ENCODE peak calls at places on chromosomes 3 and 15, in five cellular contexts. N is stomach, L is breast epithelium, F is brain microvascular endothelial cell, R is iPS DF 6.9. J is an unnamed sample.

GRCh38 chr3:80233576-80233975 is 465.8 kb upstream of the ROBO1 start:
- DNase-seq in R (no peak), N (no peak), F (no peak), L (no peak), J (no peak)

GRCh38 chr15:23687143-23687470 is at the start of gene NDN:
- DNase-seq in L (no peak), N (peak), R (no peak), F (no peak), J (no peak)

GRCh38 chr3:126135056-126135397 is 45.4 kb downstream of the ALDH1L1 start:
- DNase-seq in N (peak), R (no peak), F (no peak), L (no peak), J (no peak)

GRCh38 chr3:189981668-189982067 is 139.0 kb downstream of the P3H2 start:
- DNase-seq in N (no peak), L (no peak), F (peak), R (no peak), J (peak)

GRCh38 chr3:67647390-67647878 is 7.0 kb downstream of the SUCLG2 start:
- DNase-seq in N (peak), L (peak), R (no peak), F (peak), J (peak)

GRCh38 chr3:40780341-40780800 is 255.6 kb downstream of the ZNF621 start:
- DNase-seq in L (peak), N (peak), F (peak), R (no peak), J (no peak)

GRCh38 chr3:194304186-194304917 is 46.8 kb downstream of the CPN2 start:
- DNase-seq in F (no peak), R (no peak), N (no peak), L (no peak), J (no peak)

GRCh38 chr15:78034495-78035191 is 42.9 kb downstream of the TBC1D2B start:
- DNase-seq in R (no peak), L (no peak), F (no peak), N (peak), J (no peak)

GRCh38 chr3:116233921-116234320 is 211.4 kb downstream of the LSAMP start:
- DNase-seq in N (no peak), L (no peak), F (no peak), R (no peak), J (no peak)

GRCh38 chr3:114900908-114901307 is 246.2 kb downstream of the ZBTB20 start:
- DNase-seq in L (no peak), F (no peak), R (no peak), N (no peak), J (no peak)

GRCh38 chr3:169687603-169688002 is 24.1 kb upstream of the MECOM start:
- DNase-seq in R (no peak), F (no peak), N (no peak), L (no peak), J (no peak)

GRCh38 chr3:18018491-18019177 is 276.2 kb upstream of the TBC1D5 start:
- DNase-seq in N (no peak), L (no peak), R (no peak), F (peak), J (no peak)

GRCh38 chr15:41936649-41937567 is 35.4 kb downstream of the EHD4 start:
- DNase-seq in L (no peak), F (peak), R (no peak), N (peak), J (no peak)

DNA sequence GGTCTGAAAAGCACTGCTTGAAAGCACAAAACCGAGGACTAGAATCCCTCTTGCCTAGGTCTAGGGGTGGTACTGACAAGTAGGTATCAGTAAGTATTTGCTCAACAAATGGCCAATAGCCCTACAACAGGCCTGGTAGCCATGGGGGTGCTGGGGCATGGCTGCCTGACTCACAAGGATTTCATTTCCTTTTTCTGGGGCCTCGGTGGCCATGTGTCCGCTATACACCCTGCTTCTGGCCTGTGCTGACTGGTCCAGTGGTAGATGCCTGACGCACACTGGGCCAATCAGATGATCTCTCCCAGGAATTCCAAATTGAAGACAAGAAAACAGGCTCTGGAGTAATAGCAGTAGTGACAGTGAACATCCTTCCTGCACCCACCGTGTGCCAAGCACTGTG is 29.4 kb downstream of the MELTF start:
- DNase-seq in L (no peak), F (no peak), R (no peak), N (no peak), J (no peak)
- H3K4me3 ChIP-seq in L (no peak), F (no peak), R (no peak), N (no peak), J (no peak)

GRCh38 chr15:99098426-99098825 is 6.5 kb upstream of the SYNM start:
- DNase-seq in L (no peak), N (no peak), R (no peak), F (no peak), J (no peak)

GRCh38 chr15:99098991-99099390 is 5.9 kb upstream of the SYNM start:
- DNase-seq in R (no peak), L (no peak), N (no peak), F (no peak), J (no peak)

GRCh38 chr15:99096173-99096893 is 8.5 kb upstream of the SYNM start:
- DNase-seq in L (no peak), R (no peak), N (no peak), F (no peak), J (no peak)

GRCh38 chr15:99096894-99097426 is 7.9 kb upstream of the SYNM start:
- DNase-seq in F (no peak), R (no peak), N (no peak), L (no peak), J (no peak)

DNA sequence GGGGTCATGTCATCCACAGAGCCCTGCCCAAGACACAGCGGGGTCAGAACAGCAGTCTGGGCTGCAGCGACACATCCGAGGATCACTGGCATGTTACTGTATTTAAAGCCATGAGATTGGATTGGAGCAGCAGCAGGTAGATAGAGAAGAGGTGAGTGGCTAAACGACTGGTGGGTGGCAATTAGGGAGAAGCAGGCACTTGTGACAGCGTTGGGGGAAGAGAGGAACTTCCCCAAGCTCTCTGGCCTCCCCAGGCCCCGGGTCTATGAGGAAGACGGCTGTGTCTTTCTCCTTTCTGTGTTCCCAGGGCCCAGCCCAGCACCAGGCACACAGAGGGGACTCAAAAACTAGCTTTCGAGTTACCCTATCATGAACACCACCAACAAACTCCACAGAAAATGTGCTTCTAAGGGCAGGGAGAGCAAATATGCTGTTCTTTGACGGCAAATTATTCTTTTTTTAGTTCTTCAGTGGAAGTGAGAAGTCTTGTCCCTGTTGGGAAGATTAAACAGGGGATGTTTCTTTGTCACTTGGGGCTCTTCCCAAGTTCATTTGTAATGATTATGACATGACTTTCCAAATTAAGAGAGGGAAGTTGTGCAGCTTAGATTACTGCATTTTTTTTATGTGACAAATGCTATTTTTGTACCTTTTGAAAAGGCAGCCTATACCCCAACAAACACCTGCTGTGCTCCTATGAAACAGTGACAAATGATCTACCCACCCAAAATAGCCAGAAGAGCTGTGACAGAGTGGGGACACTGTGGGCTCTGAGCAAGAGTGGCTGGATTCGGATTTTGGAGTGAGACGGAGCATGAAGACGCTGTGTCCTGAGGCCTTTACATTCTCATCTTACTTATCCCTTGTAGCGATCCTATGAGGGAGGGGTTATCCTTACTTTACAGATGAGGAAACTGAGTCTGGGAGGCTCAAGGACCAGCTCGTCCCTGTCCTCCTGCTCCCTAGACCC is 7.2 kb upstream of the SYNM start:
- DNase-seq in R (no peak), N (no peak), L (no peak), F (no peak), J (no peak)
- H3K4me3 ChIP-seq in R (no peak), N (no peak), L (no peak), F (no peak), J (no peak)

DNA sequence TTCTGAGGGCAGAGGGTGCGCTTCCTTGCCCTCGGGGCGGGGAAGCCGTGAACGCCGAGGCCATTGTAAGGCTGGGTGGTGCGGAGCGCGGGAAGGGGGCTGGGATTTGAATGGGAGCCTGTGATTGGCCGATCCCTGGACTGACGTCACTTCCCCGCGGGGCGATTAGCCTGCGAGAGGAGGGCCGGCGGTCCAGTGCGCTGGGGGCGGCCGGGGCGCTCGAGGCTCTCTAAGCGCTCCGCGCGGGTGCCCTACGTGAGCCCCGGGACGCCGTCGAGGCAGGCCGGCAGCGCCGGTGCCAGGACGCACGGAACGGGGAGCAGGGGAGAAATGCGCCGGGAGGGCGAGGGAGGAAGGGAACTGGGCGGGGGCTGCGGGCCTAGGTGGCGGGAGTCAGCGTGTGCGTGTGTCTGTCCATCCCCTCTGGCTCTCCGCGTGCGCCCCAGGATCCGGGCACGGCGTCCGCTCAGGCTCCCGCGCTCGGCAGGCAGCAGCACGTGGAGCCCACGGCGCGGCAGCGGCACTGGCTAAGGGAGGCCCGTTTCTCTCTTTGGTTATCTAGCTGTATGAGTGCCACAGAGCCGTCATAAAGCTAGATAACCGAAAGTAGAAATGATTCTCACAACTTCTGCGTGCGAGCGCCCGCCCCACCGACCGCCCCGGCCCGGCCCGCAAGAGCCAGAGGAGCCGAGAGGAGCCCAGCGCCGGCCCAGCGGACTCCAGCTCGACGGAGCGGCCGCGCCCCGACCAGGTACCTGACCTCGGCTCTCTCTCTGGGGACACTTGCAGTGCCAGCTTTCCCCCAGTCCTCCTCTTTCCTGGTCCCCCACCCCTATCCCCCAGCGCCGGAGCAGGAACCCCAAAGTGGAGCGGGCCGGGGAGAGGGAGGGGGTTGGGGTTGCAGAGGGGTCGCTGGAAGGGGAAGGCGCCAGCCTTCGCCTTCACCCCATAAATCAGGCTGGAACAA is 33.1 kb upstream of the POLG start:
- DNase-seq in N (no peak), F (no peak), R (no peak), L (no peak), J (no peak)
- H3K4me3 ChIP-seq in N (no peak), F (no peak), R (peak), L (peak), J (peak)

GRCh38 chr3:141413387-141414140 is 45.3 kb downstream of the ZBTB38 start:
- DNase-seq in F (no peak), R (no peak), L (no peak), N (no peak), J (no peak)
- H3K4me3 ChIP-seq in F (no peak), R (no peak), L (peak), N (no peak), J (no peak)

GRCh38 chr15:68877626-68878025 is 52.7 kb upstream of the SPESP1 start:
- DNase-seq in F (no peak), R (no peak), N (no peak), L (no peak), J (no peak)

GRCh38 chr15:68874788-68875187 is 54.1 kb upstream of the ANP32A start:
- DNase-seq in R (no peak), L (no peak), N (no peak), F (no peak), J (no peak)

GRCh38 chr15:68871507-68871906 is 50.8 kb upstream of the ANP32A start:
- DNase-seq in F (no peak), N (no peak), R (no peak), L (no peak), J (no peak)

GRCh38 chr15:68880382-68880781 is 49.9 kb upstream of the SPESP1 start:
- DNase-seq in L (no peak), N (no peak), R (no peak), F (no peak), J (no peak)

DNA sequence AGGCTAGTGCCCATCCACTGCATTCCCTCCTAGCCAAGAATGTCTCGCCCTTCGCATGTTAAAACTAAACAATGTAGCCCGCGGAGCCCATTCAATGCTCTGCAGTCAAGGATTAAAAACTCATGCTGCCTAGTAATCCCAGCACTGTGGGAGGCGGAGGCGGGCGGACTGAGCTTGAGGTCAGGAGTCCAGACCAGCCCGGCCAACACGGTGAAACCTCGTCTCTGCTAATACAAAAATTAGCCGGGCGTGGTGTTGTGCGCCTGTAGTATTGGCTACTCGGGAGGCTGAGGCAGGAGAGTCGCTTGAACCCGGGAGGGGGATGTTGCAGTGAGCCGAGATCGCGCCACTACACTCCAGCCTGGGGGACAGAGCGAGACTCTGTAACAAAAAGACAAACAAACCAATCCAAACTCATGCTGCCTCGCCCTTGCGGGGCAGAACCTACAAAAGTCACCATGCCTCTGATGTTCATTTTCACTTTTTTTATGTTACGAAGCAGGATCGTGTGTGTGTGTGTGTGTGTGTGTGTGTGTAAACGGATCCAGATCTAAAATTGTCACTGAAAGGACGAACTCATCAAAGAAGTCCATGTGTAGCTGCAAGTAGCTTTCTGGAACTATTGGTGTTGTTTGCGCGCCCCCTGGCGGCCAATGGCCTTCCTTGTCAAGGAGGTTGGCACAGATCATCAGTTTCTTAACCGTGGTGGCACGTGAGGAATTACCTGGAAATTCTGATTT is 54.8 kb upstream of the SPESP1 start:
- DNase-seq in F (peak), L (peak), R (peak), N (peak), J (peak)
- H3K4me3 ChIP-seq in F (peak), L (peak), R (peak), N (peak), J (peak)

J was measured in AG04449.